ENCODE peak calls at places on chromosomes 1 and 21, in five cellular contexts. J, S, N, K and L are unnamed samples.

GRCh38 chr1:64630611-64631010 is 114.3 kb upstream of the RAVER2 start:
- DNase-seq in J (no peak), S (no peak), N (no peak), K (no peak), L (no peak)

GRCh38 chr1:225670806-225671733 is 18.1 kb upstream of the ENAH start:
- DNase-seq in J (no peak), S (no peak), N (no peak), K (no peak), L (peak; percentile 48)

GRCh38 chr21:32021319-32022027 is 148.7 kb downstream of the HUNK start:
- DNase-seq in J (no peak), S (no peak), N (no peak), K (peak; percentile 2), L (no peak)

GRCh38 chr21:26099610-26100219 is 70.9 kb downstream of the APP start:
- DNase-seq in J (no peak), S (no peak), N (no peak), K (peak; percentile 84), L (no peak)

GRCh38 chr1:154857441-154858215 is 12.5 kb downstream of the KCNN3 start:
- DNase-seq in J (no peak), S (no peak), N (no peak), K (no peak), L (no peak)

GRCh38 chr21:41663805-41664788 is 102.8 kb downstream of the RIPK4 start:
- DNase-seq in J (peak; percentile 33), S (peak; percentile 44), N (peak; percentile 20), K (peak; percentile 32), L (no peak)

GRCh38 chr1:37399205-37399604 is 75.2 kb upstream of the ZC3H12A start:
- DNase-seq in J (no peak), S (no peak), N (no peak), K (no peak), L (no peak)

GRCh38 chr1:158087320-158087927 is 93.3 kb upstream of the CD1D start:
- DNase-seq in J (peak; percentile 92), S (peak; percentile 87), N (peak; percentile 80), K (peak; percentile 81), L (peak; percentile 35)

GRCh38 chr1:32755098-32755809 is 52.7 kb upstream of the SYNC start:
- DNase-seq in J (no peak), S (no peak), N (no peak), K (no peak), L (no peak)

GRCh38 chr1:186308264-186309060 is 66.6 kb downstream of the TPR start:
- DNase-seq in J (no peak), S (no peak), N (no peak), K (no peak), L (no peak)

GRCh38 chr1:231590453-231591198 is 36.0 kb upstream of the DISC1 start:
- DNase-seq in J (peak; percentile 67), S (peak; percentile 81), N (peak; percentile 14), K (peak; percentile 84), L (peak; percentile 51)

GRCh38 chr1:93779540-93780121 is 98.0 kb upstream of the BCAR3 start:
- DNase-seq in J (no peak), S (peak; percentile 72), N (no peak), K (peak; percentile 83), L (peak; percentile 100)

GRCh38 chr1:93434987-93435386 is 12.9 kb upstream of the FNBP1L start:
- DNase-seq in J (no peak), S (no peak), N (no peak), K (peak; percentile 16), L (no peak)

GRCh38 chr21:35436899-35437298 is 387.8 kb upstream of the RUNX1 start:
- DNase-seq in J (no peak), S (no peak), N (no peak), K (no peak), L (no peak)

GRCh38 chr1:63640633-63641567 is 47.7 kb downstream of the PGM1 start:
- DNase-seq in J (no peak), S (no peak), N (no peak), K (no peak), L (no peak)

GRCh38 chr1:205144046-205144720 is 22.4 kb upstream of the RBBP5 start:
- DNase-seq in J (no peak), S (no peak), N (no peak), K (no peak), L (no peak)

GRCh38 chr1:247857069-247857985 is at the start of gene TRIM58:
- DNase-seq in J (no peak), S (peak; percentile 13), N (peak; percentile 46), K (no peak), L (peak; percentile 39)

GRCh38 chr1:19739628-19740027 is 60.1 kb downstream of the TMCO4 start:
- DNase-seq in J (no peak), S (no peak), N (no peak), K (no peak), L (peak; percentile 70)

GRCh38 chr21:26850116-26850643 is 5.0 kb upstream of the ADAMTS1 start:
- DNase-seq in J (peak; percentile 37), S (peak; percentile 72), N (peak; percentile 36), K (peak; percentile 60), L (peak; percentile 32)

GRCh38 chr21:36419996-36420395 is 34.8 kb downstream of the CHAF1B start:
- DNase-seq in J (peak; percentile 88), S (peak; percentile 92), N (peak; percentile 65), K (peak; percentile 91), L (peak; percentile 66)

GRCh38 chr1:93629101-93630059 is 52.3 kb downstream of the BCAR3 start:
- DNase-seq in J (peak; percentile 79), S (peak; percentile 81), N (peak; percentile 56), K (peak; percentile 86), L (peak; percentile 59)

GRCh38 chr1:45018599-45019230 is 6.7 kb downstream of the UROD start:
- DNase-seq in J (peak; percentile 82), S (peak; percentile 60), N (peak; percentile 58), K (peak; percentile 78), L (peak; percentile 70)

GRCh38 chr1:189211742-189212141 is 1265.9 kb downstream of the BRINP3 start:
- DNase-seq in J (no peak), S (no peak), N (no peak), K (peak; percentile 1), L (no peak)

GRCh38 chr1:34164510-34165381 is at the start of gene CSMD2:
- DNase-seq in J (peak; percentile 88), S (peak; percentile 1), N (peak; percentile 63), K (peak; percentile 87), L (peak; percentile 14)

GRCh38 chr1:165561257-165561656 is 17.5 kb downstream of the LRRC52 start:
- DNase-seq in J (no peak), S (no peak), N (no peak), K (no peak), L (no peak)

GRCh38 chr1:75233302-75233929 is 99.2 kb downstream of the LHX8 start:
- DNase-seq in J (peak; percentile 49), S (peak; percentile 37), N (peak; percentile 38), K (peak; percentile 42), L (peak; percentile 37)

GRCh38 chr1:3349161-3349967 is 105.1 kb upstream of the ARHGEF16 start:
- DNase-seq in J (peak; percentile 71), S (no peak), N (peak; percentile 31), K (no peak), L (no peak)

GRCh38 chr1:197099444-197099843 is 32.4 kb upstream of the F13B start:
- DNase-seq in J (no peak), S (no peak), N (no peak), K (no peak), L (no peak)

GRCh38 chr21:35256468-35256988 is 207.4 kb upstream of the RUNX1 start:
- DNase-seq in J (peak; percentile 24), S (peak; percentile 98), N (peak; percentile 17), K (peak; percentile 96), L (peak; percentile 99)

GRCh38 chr1:37755290-37755689 is 9.6 kb downstream of the EPHA10 start:
- DNase-seq in J (no peak), S (no peak), N (no peak), K (no peak), L (peak; percentile 79)

GRCh38 chr1:221992427-221992826 is 250.5 kb upstream of the DUSP10 start:
- DNase-seq in J (no peak), S (no peak), N (no peak), K (no peak), L (peak; percentile 44)

GRCh38 chr1:221989741-221990140 is 247.9 kb upstream of the DUSP10 start:
- DNase-seq in J (no peak), S (peak; percentile 51), N (no peak), K (no peak), L (no peak)

GRCh38 chr1:221993444-221993948 is 251.6 kb upstream of the DUSP10 start:
- DNase-seq in J (no peak), S (no peak), N (no peak), K (no peak), L (no peak)

GRCh38 chr1:221988829-221989228 is 246.9 kb upstream of the DUSP10 start:
- DNase-seq in J (no peak), S (no peak), N (no peak), K (no peak), L (no peak)

GRCh38 chr1:221991221-221991620 is 249.3 kb upstream of the DUSP10 start:
- DNase-seq in J (no peak), S (peak; percentile 65), N (no peak), K (peak; percentile 58), L (peak; percentile 82)
- H3K9ac ChIP-seq in J (no peak overlapping the region), S (no peak overlapping the region), N (no peak overlapping the region), K (no peak overlapping the region), L (peak overlapping the region; percentile 49)

GRCh38 chr21:43597052-43597451 is 62.2 kb downstream of the HSF2BP start:
- DNase-seq in J (no peak), S (peak; percentile 83), N (no peak), K (peak; percentile 89), L (peak; percentile 82)
- H2AFZ ChIP-seq in J (no peak overlapping the region), S (no peak overlapping the region), N (no peak overlapping the region), K (no peak overlapping the region), L (no peak overlapping the region)

DNA sequence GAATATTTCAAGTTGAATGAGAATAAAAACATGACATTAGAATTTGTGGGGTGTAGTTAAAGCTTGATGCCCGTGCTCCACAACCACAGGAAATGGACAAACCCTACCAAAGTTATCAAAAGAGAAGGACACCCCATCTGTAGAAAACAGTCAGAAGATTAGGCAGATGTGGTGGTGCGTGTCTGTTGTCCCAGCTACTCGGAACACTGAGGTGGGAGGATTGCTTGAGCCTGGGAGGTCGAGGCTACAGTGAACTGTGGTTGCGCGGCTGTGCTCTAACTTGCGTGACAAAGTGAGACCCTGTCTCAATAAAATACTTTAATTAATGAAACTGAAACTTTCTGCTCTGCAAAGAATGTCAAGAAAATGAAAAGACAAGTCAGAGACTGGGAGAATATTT is 1.5 kb upstream of the SPATC1L start:
- DNase-seq in J (no peak), S (no peak), N (no peak), K (no peak), L (no peak)
- H3K9ac ChIP-seq in J (no peak overlapping the region), S (peak overlapping the region; percentile 74), N (no peak overlapping the region), K (peak overlapping the region; percentile 58), L (no peak overlapping the region)

GRCh38 chr1:55364216-55364615 is 149.1 kb upstream of the USP24 start:
- DNase-seq in J (no peak), S (no peak), N (no peak), K (no peak), L (no peak)
- H2AFZ ChIP-seq in J (no peak overlapping the region), S (no peak overlapping the region), N (no peak overlapping the region), K (no peak overlapping the region), L (no peak overlapping the region)

GRCh38 chr1:5515501-5515900 is 476.7 kb downstream of the NPHP4 start:
- DNase-seq in J (no peak), S (no peak), N (no peak), K (no peak), L (no peak)

GRCh38 chr1:5514519-5515183 is 477.6 kb downstream of the NPHP4 start:
- DNase-seq in J (peak; percentile 78), S (peak; percentile 3), N (peak; percentile 48), K (peak; percentile 48), L (peak; percentile 6)

GRCh38 chr1:5511381-5512097 is 480.7 kb downstream of the NPHP4 start:
- DNase-seq in J (no peak), S (no peak), N (no peak), K (no peak), L (no peak)

GRCh38 chr1:5513179-5513578 is 479.0 kb downstream of the NPHP4 start:
- DNase-seq in J (no peak), S (no peak), N (no peak), K (no peak), L (no peak)

GRCh38 chr1:5513891-5514515 is 478.2 kb downstream of the NPHP4 start:
- DNase-seq in J (no peak), S (no peak), N (no peak), K (no peak), L (no peak)
- H3K9ac ChIP-seq in J (no peak overlapping the region), S (no peak overlapping the region), N (no peak overlapping the region), K (no peak overlapping the region), L (no peak overlapping the region)